ENCODE peak calls at places on chromosome X, in four cellular contexts. X is NCI-H1930; N is effector CD4-positive, alpha-beta T cell; W is mammary epithelial cell. J is an unnamed sample.
A peak's percentile ranks its signal among the peaks of the same experiment; 100 is the strongest.

GRCh38 chrX:119726900-119727555 is 31.4 kb upstream of the SOWAHD start:
- DNase-seq in N (peak; percentile 5), W (peak; percentile 34), X (no peak), J (no peak)

GRCh38 chrX:96455078-96455477 is 229.6 kb upstream of the DIAPH2 start:
- DNase-seq in W (no peak), X (no peak), N (no peak), J (no peak)

GRCh38 chrX:11667286-11667685 is 1.6 kb upstream of the ARHGAP6 start:
- DNase-seq in W (no peak), N (no peak), X (no peak), J (no peak)

GRCh38 chrX:70907900-70908299 is 611 bp downstream of the TEX11 start:
- DNase-seq in X (no peak), W (no peak), N (no peak), J (no peak)

GRCh38 chrX:74531081-74531480 is 83.3 kb downstream of the RLIM start:
- DNase-seq in X (no peak), N (no peak), W (no peak), J (no peak)

GRCh38 chrX:23790147-23790497 is 7.1 kb downstream of the SAT1 start:
- DNase-seq in N (no peak), W (no peak), X (no peak), J (no peak)

GRCh38 chrX:79094075-79094832 is 50.2 kb upstream of the GPR174 start:
- DNase-seq in X (no peak), N (no peak), W (no peak), J (no peak)

GRCh38 chrX:154485150-154486051 is 1.0 kb downstream of the UBL4A start:
- DNase-seq in X (no peak), N (no peak), W (no peak), J (no peak)

GRCh38 chrX:141642979-141643378 is 53.5 kb downstream of the SPANXA2 start:
- DNase-seq in W (no peak), N (no peak), X (no peak), J (no peak)

GRCh38 chrX:20217279-20217678 is 49.4 kb downstream of the RPS6KA3 start:
- DNase-seq in X (no peak), N (no peak), W (peak; percentile 51), J (no peak)

GRCh38 chrX:67555578-67556203 is 11.9 kb downstream of the AR start:
- DNase-seq in X (no peak), W (peak; percentile 15), N (no peak), J (no peak)

GRCh38 chrX:64206556-64207162 is 1.2 kb upstream of the AMER1 start:
- DNase-seq in W (peak; percentile 1), N (no peak), X (no peak), J (no peak)

GRCh38 chrX:20980426-20980825 is 393.8 kb upstream of the CNKSR2 start:
- DNase-seq in X (no peak), N (no peak), W (no peak), J (no peak)

GRCh38 chrX:11336201-11336600 is 43.0 kb downstream of the AMELX start:
- DNase-seq in X (peak; percentile 1), W (no peak), N (no peak), J (no peak)

GRCh38 chrX:551306-551705 is 79.3 kb upstream of the SHOX start:
- DNase-seq in N (no peak), X (no peak), W (no peak), J (no peak)

GRCh38 chrX:1521459-1521956 is 15.5 kb downstream of the P2RY8 start:
- DNase-seq in N (peak; percentile 51), X (no peak), W (no peak), J (peak; percentile 53)

GRCh38 chrX:144265641-144266040 is 381.8 kb downstream of the UBE2NL start:
- DNase-seq in X (no peak), W (no peak), N (no peak), J (no peak)

GRCh38 chrX:108268434-108269080 is 169.7 kb downstream of the COL4A6 start:
- DNase-seq in X (no peak), N (no peak), W (peak; percentile 54), J (no peak)

GRCh38 chrX:106247162-106247561 is 79.1 kb downstream of the PWWP3B start:
- DNase-seq in W (peak; percentile 67), X (no peak), N (no peak), J (no peak)

GRCh38 chrX:140526138-140526537 is 21.3 kb upstream of the SOX3 start:
- DNase-seq in N (no peak), X (no peak), W (no peak), J (no peak)

GRCh38 chrX:2883770-2884169 is 45.4 kb downstream of the ARSD start:
- DNase-seq in N (no peak), W (no peak), X (no peak), J (no peak)

GRCh38 chrX:2497961-2498780 is 2.6 kb downstream of the DHRSX start:
- DNase-seq in X (no peak), W (no peak), N (no peak), J (no peak)